ENCODE peak calls at places on chromosomes 7 and 10, in eight cellular contexts. F, B, H, J, G, Z, X and I are unnamed samples.

GRCh38 chr7:15199482-15199881 is 296.9 kb upstream of the DGKB start:
- DNase-seq in F (no peak), B (no peak), H (no peak), J (peak), G (no peak), Z (no peak), X (no peak), I (peak)

GRCh38 chr10:4020651-4021050 is 235.6 kb upstream of the KLF6 start:
- DNase-seq in F (no peak), B (no peak), H (no peak), J (no peak), G (no peak), Z (no peak), X (no peak), I (no peak)

GRCh38 chr10:52752801-52753437 is 19.7 kb downstream of the MBL2 start:
- DNase-seq in F (no peak), B (no peak), H (no peak), J (no peak), G (no peak), Z (no peak), X (peak), I (no peak)

GRCh38 chr7:37310322-37311080 is 138.2 kb downstream of the ELMO1 start:
- DNase-seq in F (no peak), B (no peak), H (no peak), J (no peak), G (no peak), Z (no peak), X (no peak), I (no peak)

GRCh38 chr10:130028465-130028819 is 64.4 kb upstream of the EBF3 start:
- DNase-seq in F (no peak), B (no peak), H (no peak), J (no peak), G (no peak), Z (no peak), X (no peak), I (no peak)

GRCh38 chr7:5694221-5694754 is 87.2 kb downstream of the RNF216 start:
- DNase-seq in F (no peak), B (no peak), H (peak), J (no peak), G (peak), Z (no peak), X (no peak), I (no peak)

GRCh38 chr7:96676901-96677300 is 32.7 kb downstream of the SEM1 start:
- DNase-seq in F (no peak), B (no peak), H (no peak), J (no peak), G (no peak), Z (no peak), X (no peak), I (no peak)

GRCh38 chr7:123772652-123773051 is 23.8 kb upstream of the WASL start:
- DNase-seq in F (no peak), B (no peak), H (no peak), J (no peak), G (no peak), Z (no peak), X (no peak), I (peak)

GRCh38 chr10:72242675-72243074 is 26.6 kb upstream of the ASCC1 start:
- DNase-seq in F (no peak), B (peak), H (peak), J (no peak), G (no peak), Z (no peak), X (peak), I (no peak)

GRCh38 chr10:79243211-79244067 is 103.8 kb upstream of the PPIF start:
- DNase-seq in F (peak), B (peak), H (peak), J (no peak), G (peak), Z (no peak), X (peak), I (no peak)

GRCh38 chr7:23247602-23248335 is 1.2 kb downstream of the GPNMB start:
- DNase-seq in F (peak), B (peak), H (peak), J (no peak), G (peak), Z (no peak), X (peak), I (no peak)

GRCh38 chr7:44280993-44281721 is 44.2 kb downstream of the CAMK2B start:
- DNase-seq in F (no peak), B (peak), H (peak), J (no peak), G (no peak), Z (no peak), X (no peak), I (no peak)

GRCh38 chr10:21927601-21928000 is 75.9 kb downstream of the DNAJC1 start:
- DNase-seq in F (no peak), B (no peak), H (no peak), J (no peak), G (no peak), Z (no peak), X (no peak), I (peak)

GRCh38 chr10:18829259-18829658 is 170.0 kb downstream of the ARL5B start:
- DNase-seq in F (no peak), B (no peak), H (no peak), J (no peak), G (no peak), Z (no peak), X (no peak), I (no peak)

GRCh38 chr7:1254281-1255082 is 21.8 kb downstream of the UNCX start:
- DNase-seq in F (no peak), B (no peak), H (no peak), J (no peak), G (no peak), Z (no peak), X (no peak), I (no peak)

GRCh38 chr10:112446055-112446854 is 459 bp downstream of the ZDHHC6 start:
- DNase-seq in F (no peak), B (no peak), H (no peak), J (peak), G (peak), Z (no peak), X (no peak), I (no peak)

GRCh38 chr10:64369885-64370773 is 848.9 kb downstream of the REEP3 start:
- DNase-seq in F (no peak), B (no peak), H (no peak), J (no peak), G (no peak), Z (no peak), X (no peak), I (no peak)

GRCh38 chr10:110162749-110163148 is 44.7 kb upstream of the MXI1 start:
- DNase-seq in F (peak), B (peak), H (no peak), J (no peak), G (no peak), Z (no peak), X (no peak), I (no peak)

GRCh38 chr10:61779950-61780659 is 117.4 kb downstream of the CABCOCO1 start:
- DNase-seq in F (no peak), B (peak), H (peak), J (peak), G (no peak), Z (no peak), X (no peak), I (no peak)

GRCh38 chr7:92832623-92833023 is 3.8 kb downstream of the CDK6 start:
- DNase-seq in F (no peak), B (no peak), H (no peak), J (no peak), G (no peak), Z (no peak), X (no peak), I (peak)

GRCh38 chr7:95758187-95758586 is 14.2 kb upstream of the DYNC1I1 start:
- DNase-seq in F (peak), B (no peak), H (no peak), J (no peak), G (no peak), Z (no peak), X (no peak), I (peak)

GRCh38 chr10:114259825-114260224 is 20.8 kb downstream of the VWA2 start:
- DNase-seq in F (no peak), B (no peak), H (no peak), J (no peak), G (no peak), Z (no peak), X (no peak), I (no peak)

GRCh38 chr10:97234403-97234802 is 48.6 kb upstream of the SLIT1 start:
- DNase-seq in F (peak), B (no peak), H (no peak), J (peak), G (peak), Z (no peak), X (no peak), I (peak)

GRCh38 chr7:11297764-11298163 is 324.1 kb downstream of the PHF14 start:
- DNase-seq in F (no peak), B (no peak), H (no peak), J (no peak), G (no peak), Z (no peak), X (no peak), I (no peak)

GRCh38 chr10:103618575-103619423 is 125.3 kb downstream of the NEURL1 start:
- DNase-seq in F (no peak), B (no peak), H (peak), J (no peak), G (no peak), Z (no peak), X (peak), I (no peak)

GRCh38 chr7:66627151-66627681 is 1.5 kb upstream of the KCTD7 start:
- DNase-seq in F (no peak), B (peak), H (peak), J (peak), G (peak), Z (no peak), X (no peak), I (no peak)

GRCh38 chr10:119449760-119450461 is 92.6 kb downstream of the RGS10 start:
- DNase-seq in F (no peak), B (no peak), H (peak), J (no peak), G (peak), Z (no peak), X (no peak), I (peak)

GRCh38 chr7:81159402-81159801 is 240.6 kb upstream of the SEMA3C start:
- DNase-seq in F (no peak), B (no peak), H (no peak), J (peak), G (no peak), Z (no peak), X (no peak), I (no peak)

GRCh38 chr7:24477807-24478655 is 95.2 kb upstream of the PALS2 start:
- DNase-seq in F (peak), B (no peak), H (no peak), J (peak), G (no peak), Z (no peak), X (no peak), I (no peak)

GRCh38 chr7:20276705-20277472 is 53.8 kb upstream of the ITGB8 start:
- DNase-seq in F (no peak), B (no peak), H (no peak), J (no peak), G (no peak), Z (no peak), X (no peak), I (no peak)

GRCh38 chr7:148695953-148696352 is 2.8 kb upstream of the CUL1 start:
- DNase-seq in F (no peak), B (no peak), H (no peak), J (peak), G (no peak), Z (no peak), X (no peak), I (no peak)

GRCh38 chr10:7546365-7546967 is 120.3 kb downstream of the ITIH5 start:
- DNase-seq in F (no peak), B (no peak), H (peak), J (no peak), G (no peak), Z (no peak), X (no peak), I (no peak)

GRCh38 chr7:108794466-108794865 is 224.8 kb downstream of the DNAJB9 start:
- DNase-seq in F (no peak), B (no peak), H (no peak), J (no peak), G (no peak), Z (no peak), X (no peak), I (no peak)

GRCh38 chr7:28070311-28071055 is 110.1 kb downstream of the JAZF1 start:
- DNase-seq in F (no peak), B (no peak), H (no peak), J (no peak), G (no peak), Z (no peak), X (no peak), I (no peak)

GRCh38 chr10:128274938-128275337 is 148.7 kb upstream of the MKI67 start:
- DNase-seq in F (no peak), B (no peak), H (no peak), J (no peak), G (peak), Z (peak), X (no peak), I (peak)

GRCh38 chr7:99784007-99784406 is at the start of gene CYP3A4:
- DNase-seq in F (no peak), B (no peak), H (no peak), J (no peak), G (no peak), Z (no peak), X (no peak), I (no peak)

GRCh38 chr7:84912993-84913635 is 273.7 kb downstream of the SEMA3D start:
- DNase-seq in F (no peak), B (no peak), H (no peak), J (peak), G (no peak), Z (no peak), X (no peak), I (no peak)